ENCODE peak calls at places on chromosomes 4 and X, in seven cellular contexts. A, W, G, D, P, Q and C are unnamed samples.

GRCh38 chrX:30246769-30247489 is at the start of gene MAGEB1:
- DNase-seq in A (no peak), W (no peak), G (no peak), D (no peak), P (no peak), Q (no peak), C (no peak)

GRCh38 chr4:8352368-8353157 is 83.0 kb downstream of the HTRA3 start:
- DNase-seq in A (no peak), W (no peak), G (peak; percentile 9), D (peak; percentile 44), P (no peak), Q (no peak), C (no peak)

GRCh38 chrX:32176510-32176909 is 1034.8 kb downstream of the DMD start:
- DNase-seq in A (no peak), W (no peak), G (no peak), D (no peak), P (no peak), Q (no peak), C (no peak)

GRCh38 chr4:19583827-19584569 is 667.7 kb upstream of the SLIT2 start:
- DNase-seq in A (no peak), W (no peak), G (no peak), D (no peak), P (no peak), Q (no peak), C (no peak)

GRCh38 chrX:149851864-149852263 is 29.1 kb upstream of the MAGEA8 start:
- DNase-seq in A (no peak), W (no peak), G (no peak), D (no peak), P (no peak), Q (no peak), C (no peak)

GRCh38 chr4:140427104-140427918 is at the start of gene CLGN:
- DNase-seq in A (peak; percentile 88), W (peak; percentile 70), G (peak; percentile 21), D (peak; percentile 61), P (no peak), Q (peak; percentile 1), C (peak; percentile 52)

GRCh38 chrX:135185795-135186443 is 14.7 kb upstream of the CT55 start:
- DNase-seq in A (no peak), W (no peak), G (peak; percentile 22), D (no peak), P (no peak), Q (peak; percentile 6), C (no peak)

GRCh38 chrX:77899081-77899828 is at the start of gene COX7B:
- DNase-seq in A (no peak), W (peak; percentile 75), G (peak; percentile 46), D (peak; percentile 71), P (no peak), Q (peak; percentile 46), C (no peak)

GRCh38 chr4:144649646-144650045 is 3.7 kb downstream of the HHIP start:
- DNase-seq in A (no peak), W (no peak), G (no peak), D (no peak), P (no peak), Q (no peak), C (no peak)

GRCh38 chrX:3545901-3546300 is 167.5 kb downstream of the PRKX start:
- DNase-seq in A (no peak), W (no peak), G (no peak), D (no peak), P (no peak), Q (no peak), C (peak; percentile 35)

GRCh38 chr4:19791422-19792113 is 460.1 kb upstream of the SLIT2 start:
- DNase-seq in A (no peak), W (no peak), G (no peak), D (no peak), P (no peak), Q (no peak), C (no peak)

GRCh38 chrX:8755813-8756212 is 23.9 kb upstream of the ANOS1 start:
- DNase-seq in A (no peak), W (no peak), G (no peak), D (no peak), P (no peak), Q (no peak), C (no peak)

GRCh38 chrX:104330966-104331365 is 76.2 kb upstream of the ESX1 start:
- DNase-seq in A (no peak), W (no peak), G (no peak), D (no peak), P (no peak), Q (no peak), C (no peak)

GRCh38 chr4:26337612-26338011 is 16.8 kb downstream of the RBPJ start:
- DNase-seq in A (no peak), W (no peak), G (no peak), D (no peak), P (no peak), Q (no peak), C (no peak)

GRCh38 chrX:72620550-72621145 is 48.0 kb upstream of the HDAC8 start:
- DNase-seq in A (peak; percentile 80), W (peak; percentile 55), G (peak; percentile 67), D (no peak), P (no peak), Q (no peak), C (peak; percentile 43)

GRCh38 chr4:134510544-134510943 is 309.0 kb upstream of the PABPC4L start:
- DNase-seq in A (no peak), W (no peak), G (no peak), D (no peak), P (no peak), Q (no peak), C (no peak)

GRCh38 chrX:94854251-94854650 is 1180.2 kb downstream of the FAM133A start:
- DNase-seq in A (no peak), W (no peak), G (no peak), D (no peak), P (no peak), Q (no peak), C (no peak)

GRCh38 chr4:71537551-71538065 is 198.8 kb downstream of the SLC4A4 start:
- DNase-seq in A (no peak), W (no peak), G (no peak), D (no peak), P (no peak), Q (no peak), C (no peak)

GRCh38 chr4:17587094-17587822 is 10.3 kb downstream of the LAP3 start:
- DNase-seq in A (no peak), W (no peak), G (no peak), D (no peak), P (no peak), Q (no peak), C (peak; percentile 29)

GRCh38 chr4:146105464-146105863 is 70.1 kb upstream of the LSM6 start:
- DNase-seq in A (no peak), W (no peak), G (no peak), D (no peak), P (no peak), Q (no peak), C (no peak)

GRCh38 chrX:17559728-17560379 is 177.4 kb upstream of the SCML1 start:
- DNase-seq in A (no peak), W (no peak), G (peak; percentile 39), D (no peak), P (no peak), Q (no peak), C (no peak)

DNA sequence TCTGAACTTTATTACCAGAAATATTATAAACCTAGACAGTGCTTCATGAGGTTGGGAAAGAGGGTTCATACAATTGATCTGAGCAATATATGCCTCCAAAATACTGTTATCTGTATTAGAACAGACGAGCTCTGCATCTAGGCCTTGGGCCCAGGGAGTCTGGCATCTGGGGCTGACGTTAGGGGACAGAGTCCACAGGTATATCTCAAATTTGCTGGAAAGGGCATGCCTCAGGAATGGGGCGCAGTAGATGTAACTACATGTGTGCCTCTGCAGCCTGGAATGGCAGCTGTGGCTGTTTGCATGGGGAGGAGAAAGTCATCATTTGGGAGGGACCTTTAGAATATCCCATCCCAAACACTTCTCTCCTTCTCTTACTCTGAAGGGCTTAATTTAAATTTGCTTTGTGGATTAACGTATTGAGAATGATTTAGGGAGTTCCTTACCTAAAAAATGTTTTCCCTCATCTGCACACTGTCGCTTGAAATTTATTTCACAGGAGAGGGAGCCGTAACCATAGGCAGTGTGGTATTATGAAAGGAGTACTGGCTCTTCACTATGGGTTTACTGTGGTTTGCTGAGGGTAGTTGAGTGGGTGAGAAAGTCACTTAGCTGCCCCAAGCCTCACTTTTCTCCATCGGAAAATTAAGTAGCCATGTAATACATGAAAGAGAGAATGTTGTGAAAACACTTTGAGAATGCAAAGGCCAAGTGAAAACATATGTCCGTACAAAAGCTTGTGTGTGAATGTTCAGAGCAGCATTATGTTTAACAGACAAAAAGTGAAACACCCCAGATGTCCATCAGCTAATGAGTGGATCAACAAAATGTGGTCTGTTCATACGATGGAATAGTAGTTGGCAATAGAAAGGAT is 5.9 kb downstream of the ADD1 start:
- DNase-seq in A (no peak), W (peak; percentile 49), G (no peak), D (no peak), P (no peak), Q (no peak), C (no peak)
- H3K27ac ChIP-seq in A (no peak overlapping the region), W (no peak overlapping the region), G (no peak overlapping the region), D (no peak overlapping the region), P (peak overlapping the region; percentile 3), Q (peak overlapping the region; percentile 42), C (no peak overlapping the region)

GRCh38 chr4:2792396-2792710 is 532 bp upstream of the SH3BP2 start:
- DNase-seq in A (no peak), W (no peak), G (peak; percentile 17), D (no peak), P (no peak), Q (no peak), C (no peak)
- H3K27ac ChIP-seq in A (no peak overlapping the region), W (no peak overlapping the region), G (peak overlapping the region; percentile 51), D (peak overlapping the region; percentile 84), P (peak overlapping the region; percentile 89), Q (peak overlapping the region; percentile 21), C (peak overlapping the region; percentile 87)

GRCh38 chr4:40348000-40348399 is 12.9 kb downstream of the CHRNA9 start:
- DNase-seq in A (no peak), W (no peak), G (no peak), D (no peak), P (no peak), Q (no peak), C (no peak)

GRCh38 chr4:40349561-40350198 is 14.5 kb downstream of the CHRNA9 start:
- DNase-seq in A (no peak), W (no peak), G (no peak), D (no peak), P (no peak), Q (no peak), C (no peak)

GRCh38 chr4:40350627-40351227 is 15.6 kb downstream of the CHRNA9 start:
- DNase-seq in A (no peak), W (no peak), G (no peak), D (no peak), P (no peak), Q (no peak), C (no peak)

DNA sequence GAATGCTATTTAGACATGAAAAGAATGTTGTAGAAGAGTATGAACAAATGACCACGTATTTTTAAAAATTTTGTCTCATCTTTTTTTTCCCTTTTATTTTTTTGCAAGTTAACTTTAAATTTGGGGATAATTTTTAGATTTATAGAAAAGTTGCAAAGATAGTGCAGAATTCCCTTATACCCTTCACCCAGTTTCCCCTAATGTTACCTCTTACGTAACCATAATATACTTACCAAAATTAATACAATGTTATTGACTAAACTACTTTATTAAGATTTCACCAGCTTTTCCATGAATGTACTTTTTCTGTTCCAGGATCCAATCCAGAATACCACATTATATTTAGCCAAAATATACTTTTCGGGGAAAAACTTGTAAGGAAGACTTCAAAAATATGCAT is 12.3 kb downstream of the CHRNA9 start:
- DNase-seq in A (no peak), W (no peak), G (no peak), D (no peak), P (no peak), Q (no peak), C (no peak)
- H3K27ac ChIP-seq in A (no peak overlapping the region), W (no peak overlapping the region), G (no peak overlapping the region), D (no peak overlapping the region), P (no peak overlapping the region), Q (no peak overlapping the region), C (no peak overlapping the region)

GRCh38 chrX:21725916-21726315 is 32.0 kb downstream of the SMPX start:
- DNase-seq in A (no peak), W (no peak), G (no peak), D (no peak), P (no peak), Q (no peak), C (no peak)
- H3K27ac ChIP-seq in A (no peak overlapping the region), W (no peak overlapping the region), G (no peak overlapping the region), D (no peak overlapping the region), P (no peak overlapping the region), Q (no peak overlapping the region), C (no peak overlapping the region)